ENCODE peak calls at places on chromosome 15, in ten cellular contexts. O is HepG2, Z is A549, Y is transverse colon, Q is suprapubic skin, U is stomach, K is tibial nerve, M is sigmoid colon, C is K562, V is GM12878. B is an unnamed sample. For H3K4me1, the result is how much of the 10 kb centered on the place peaks cover.

GRCh38 chr15:53586815-53587214 is 172.6 kb downstream of the WDR72 start:
- DNase-seq in U (peak), Q (no peak), Y (peak), K (no peak), V (no peak), C (peak), M (peak), Z (no peak), O (peak), B (no peak)

GRCh38 chr15:83918011-83918410 is 264.1 kb downstream of the ADAMTSL3 start:
- DNase-seq in V (no peak), Z (no peak), U (no peak), Q (no peak), K (no peak), O (no peak), M (no peak), C (no peak), Y (no peak), B (no peak)

GRCh38 chr15:59691194-59691805 is 2.2 kb upstream of the BNIP2 start:
- DNase-seq in C (peak), Q (no peak), U (peak), V (peak), Y (peak), Z (peak), K (peak), O (peak), M (no peak), B (peak)

GRCh38 chr15:31295660-31296059 is 31.0 kb upstream of the KLF13 start:
- DNase-seq in U (peak), Q (peak), Y (no peak), V (no peak), Z (no peak), M (peak), C (no peak), O (no peak), K (no peak), B (no peak)

GRCh38 chr15:33644319-33644718 is 324.0 kb upstream of the CHRM5 start:
- DNase-seq in Q (no peak), C (no peak), M (no peak), U (no peak), K (no peak), V (no peak), Y (no peak), O (no peak), Z (no peak), B (no peak)

GRCh38 chr15:91209318-91209717 is 109.3 kb downstream of the SV2B start:
- DNase-seq in U (no peak), M (no peak), Y (no peak), C (no peak), Q (no peak), K (no peak), O (no peak), Z (no peak), V (no peak), B (no peak)

GRCh38 chr15:74179101-74179841 is 5.8 kb downstream of the ISLR start:
- DNase-seq in M (peak), K (peak), C (no peak), Y (peak), Z (no peak), V (no peak), O (no peak), Q (peak), U (no peak), B (peak)

GRCh38 chr15:65083262-65083701 is 6.7 kb downstream of the KBTBD13 start:
- DNase-seq in U (no peak), O (no peak), C (no peak), Y (no peak), K (no peak), Z (no peak), Q (no peak), V (no peak), M (peak), B (no peak)

GRCh38 chr15:37122703-37123102 is 22.4 kb upstream of the MEIS2 start:
- DNase-seq in Z (no peak), K (no peak), O (no peak), V (no peak), M (peak), C (no peak), Q (no peak), U (no peak), Y (no peak), B (no peak)

GRCh38 chr15:35383511-35383910 is 162.5 kb downstream of the DPH6 start:
- DNase-seq in Q (no peak), V (no peak), K (no peak), C (no peak), M (no peak), U (no peak), O (no peak), Z (no peak), Y (no peak), B (no peak)

GRCh38 chr15:72982750-72983149 is 69.5 kb upstream of the NEO1 start:
- DNase-seq in V (no peak), K (no peak), Y (no peak), C (no peak), Q (no peak), Z (no peak), O (no peak), M (no peak), U (no peak), B (no peak)

GRCh38 chr15:92429378-92430066 is 35.8 kb downstream of the ST8SIA2 start:
- DNase-seq in Y (no peak), O (no peak), Q (no peak), M (no peak), V (no peak), C (peak), K (no peak), U (no peak), Z (peak), B (no peak)

GRCh38 chr15:82231233-82231632 is 31.3 kb downstream of the EFL1 start:
- DNase-seq in Q (no peak), U (no peak), M (no peak), Y (no peak), Z (no peak), V (no peak), O (no peak), C (no peak), K (no peak), B (no peak)

GRCh38 chr15:70048196-70048565 is 49.5 kb downstream of the TLE3 start:
- DNase-seq in Q (peak), M (peak), Z (no peak), C (no peak), Y (no peak), V (no peak), K (no peak), O (no peak), U (no peak), B (no peak)

GRCh38 chr15:71080166-71080565 is 35.1 kb upstream of the THSD4 start:
- DNase-seq in M (no peak), C (no peak), K (no peak), O (no peak), Z (no peak), Y (no peak), V (no peak), Q (no peak), U (no peak), B (no peak)

GRCh38 chr15:56205061-56205876 is 38.4 kb downstream of the RFX7 start:
- DNase-seq in V (no peak), U (no peak), Q (no peak), C (no peak), Z (no peak), K (no peak), Y (no peak), M (no peak), O (no peak), B (no peak)

GRCh38 chr15:61256231-61256630 is 27.1 kb upstream of the RORA start:
- DNase-seq in Y (no peak), Z (no peak), M (no peak), V (no peak), U (no peak), C (no peak), Q (no peak), K (no peak), O (no peak), B (no peak)

GRCh38 chr15:70466895-70467529 is 296.3 kb downstream of the UACA start:
- DNase-seq in K (peak), Y (peak), Z (peak), Q (no peak), C (peak), M (peak), U (peak), O (peak), V (no peak), B (peak)

GRCh38 chr15:26891448-26891881 is 24.6 kb downstream of the GABRA5 start:
- DNase-seq in Z (peak), V (no peak), U (peak), M (no peak), Q (no peak), Y (no peak), K (peak), C (peak), O (peak), B (no peak)

GRCh38 chr15:75656813-75657212 is 9.1 kb downstream of the SNX33 start:
- DNase-seq in C (no peak), M (no peak), V (no peak), Y (no peak), Q (no peak), U (no peak), O (no peak), Z (no peak), K (no peak), B (no peak)
- H3K4me1 ChIP-seq in C (under half), M (half or more), V (under half), Y (half or more), Q (half or more), U (half or more), O (half or more), Z (under half), K (half or more), B (under half)

GRCh38 chr15:99574502-99574901 is 8.7 kb downstream of the MEF2A start:
- DNase-seq in K (no peak), O (no peak), Q (no peak), C (no peak), Y (no peak), V (no peak), M (no peak), U (no peak), Z (no peak), B (no peak)
- TF ChIP-seq EP300 in K (no peak), O (no peak), Q (no peak), C (no peak), Y (no peak), V (no peak), M (no peak), U (no peak), Z (no peak), B (no peak)

DNA sequence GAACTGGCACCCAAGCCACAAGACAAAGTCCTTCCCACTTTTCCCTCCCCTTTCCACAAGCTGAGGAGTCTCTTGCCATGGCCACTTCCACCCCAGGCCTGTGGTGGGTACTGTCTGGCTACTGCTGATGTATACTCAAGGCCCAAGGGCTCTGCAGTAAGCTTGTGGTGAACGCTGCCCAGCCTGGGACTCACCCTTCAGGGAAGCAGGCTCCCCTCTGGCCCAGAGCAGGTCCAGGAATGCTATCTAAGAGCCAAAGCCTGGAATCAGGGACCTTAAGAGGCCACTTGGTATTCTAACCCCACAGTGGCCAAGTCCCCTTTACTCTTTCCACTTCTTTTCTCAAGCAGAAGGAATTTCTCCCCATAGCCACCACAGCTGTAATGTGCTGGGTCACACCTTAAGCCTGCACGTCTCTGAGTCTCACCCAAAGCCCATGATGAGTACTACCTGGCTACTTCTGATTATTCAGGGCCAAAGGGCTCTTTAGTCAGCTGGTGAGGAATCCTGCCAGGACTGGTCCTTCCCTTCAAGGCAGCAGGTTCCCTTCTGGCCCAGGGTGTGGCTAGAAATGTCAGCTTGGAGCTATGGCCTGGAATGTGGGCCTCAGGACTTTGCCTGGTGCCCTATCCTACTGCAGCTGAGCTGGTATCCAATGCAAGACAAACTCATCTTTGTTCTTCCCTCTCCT is 4.0 kb downstream of the PATL2 start:
- DNase-seq in K (no peak), Y (peak), M (no peak), V (no peak), Q (no peak), C (no peak), U (peak), Z (no peak), O (no peak), B (no peak)
- TF ChIP-seq POLR2A in K (no peak), Y (peak), M (no peak), V (no peak), Q (no peak), C (no peak), U (no peak), Z (no peak), O (no peak), B (no peak)

GRCh38 chr15:86155551-86155950 is 75.9 kb downstream of the AGBL1 start:
- DNase-seq in V (no peak), C (no peak), M (no peak), Y (no peak), Q (no peak), Z (no peak), K (no peak), U (no peak), O (no peak), B (no peak)

GRCh38 chr15:86162676-86163075 is 83.0 kb downstream of the AGBL1 start:
- DNase-seq in V (no peak), Z (no peak), K (no peak), Y (no peak), Q (no peak), O (no peak), U (no peak), M (no peak), C (no peak), B (no peak)

GRCh38 chr15:86157929-86158328 is 78.3 kb downstream of the AGBL1 start:
- DNase-seq in Z (no peak), Q (no peak), Y (no peak), C (no peak), U (no peak), V (no peak), K (no peak), M (no peak), O (no peak), B (no peak)

GRCh38 chr15:86162172-86162591 is 82.5 kb downstream of the AGBL1 start:
- DNase-seq in Y (no peak), U (no peak), Q (no peak), M (no peak), K (no peak), O (no peak), Z (no peak), V (no peak), C (no peak), B (no peak)

GRCh38 chr15:86159436-86159835 is 79.8 kb downstream of the AGBL1 start:
- DNase-seq in O (no peak), Q (no peak), Y (no peak), M (no peak), K (no peak), C (no peak), U (no peak), Z (no peak), V (no peak), B (no peak)
- H3K4me1 ChIP-seq in O (under half), Q (under half), Y (under half), M (under half), K (under half), C (under half), U (under half), Z (under half), V (under half), B (under half)

GRCh38 chr15:62900071-62900812 is 142.3 kb upstream of the TPM1 start:
- DNase-seq in V (no peak), Z (peak), C (no peak), Y (no peak), M (no peak), U (no peak), O (no peak), Q (no peak), K (no peak), B (no peak)

GRCh38 chr15:62902821-62903220 is 139.7 kb upstream of the TPM1 start:
- DNase-seq in O (no peak), K (no peak), Z (no peak), Q (no peak), Y (no peak), V (no peak), M (no peak), C (no peak), U (no peak), B (no peak)

GRCh38 chr15:62901087-62901486 is 141.5 kb upstream of the TPM1 start:
- DNase-seq in C (no peak), M (peak), O (no peak), U (no peak), Y (no peak), K (no peak), Z (no peak), V (no peak), Q (no peak), B (no peak)

GRCh38 chr15:62903437-62903836 is 139.1 kb upstream of the TPM1 start:
- DNase-seq in O (peak), C (no peak), Y (no peak), V (no peak), U (no peak), Z (no peak), M (no peak), Q (no peak), K (no peak), B (no peak)

DNA sequence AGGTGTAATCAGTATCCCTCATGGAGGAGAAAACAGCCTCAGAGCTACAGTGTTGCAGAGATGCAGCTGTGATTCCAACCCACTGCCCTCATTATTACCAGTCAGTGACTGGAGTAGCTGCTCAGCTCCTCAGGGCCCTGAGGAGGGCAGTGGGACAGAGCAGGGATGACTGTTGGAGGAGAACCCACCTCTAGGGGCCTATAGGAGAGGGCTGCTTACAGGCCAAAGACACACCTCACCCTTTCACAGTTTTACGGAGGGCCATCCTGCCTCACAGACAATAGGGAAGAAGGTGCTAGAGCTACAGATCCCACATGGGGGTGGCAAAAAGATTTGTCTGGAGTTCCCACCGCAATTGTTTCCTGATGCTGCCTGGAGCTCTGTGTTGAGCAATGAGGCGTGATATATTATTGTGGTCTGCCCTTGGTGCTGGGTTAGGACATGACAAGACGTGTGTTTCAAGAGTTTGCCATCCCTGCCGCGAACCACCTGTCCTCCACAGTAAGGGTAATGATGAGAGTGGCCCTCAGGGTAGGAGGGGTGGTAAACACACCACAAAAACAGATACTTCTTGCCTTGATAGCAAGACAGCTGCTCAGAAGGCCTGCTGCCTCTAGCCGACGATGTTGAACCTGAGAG is 140.5 kb upstream of the TPM1 start:
- DNase-seq in C (no peak), O (no peak), U (no peak), Z (no peak), M (no peak), K (no peak), V (no peak), Q (no peak), Y (no peak), B (no peak)
- TF ChIP-seq EP300 in C (no peak), O (no peak), U (no peak), Z (no peak), M (no peak), K (no peak), V (no peak), Q (no peak), Y (no peak), B (no peak)